ENCODE peak calls at places on chromosomes 3 and 15, in six cellular contexts. Y is HepG2, L is HCT116, U is SK-N-SH, H is H1, R is K562. O is an unnamed sample.

GRCh38 chr15:42693942-42694341 is 43.0 kb downstream of the CDAN1 start:
- DNase-seq in Y (no peak), L (no peak), U (no peak), H (no peak), R (no peak), O (no peak)

GRCh38 chr3:100260081-100260684 is 609 bp upstream of the TBC1D23 start:
- DNase-seq in Y (peak; percentile 35), L (no peak), U (no peak), H (no peak), R (peak; percentile 61), O (no peak)

GRCh38 chr3:107710851-107711250 is 188.1 kb downstream of the BBX start:
- DNase-seq in Y (no peak), L (peak; percentile 15), U (no peak), H (no peak), R (peak; percentile 11), O (no peak)

GRCh38 chr15:62390793-62391543 is 225.9 kb upstream of the C2CD4B start:
- DNase-seq in Y (peak; percentile 32), L (no peak), U (peak; percentile 76), H (peak; percentile 79), R (peak; percentile 34), O (peak; percentile 26)

GRCh38 chr3:30135190-30135589 is 471.2 kb upstream of the TGFBR2 start:
- DNase-seq in Y (no peak), L (no peak), U (no peak), H (no peak), R (no peak), O (no peak)

GRCh38 chr15:90582553-90582952 is 52.8 kb downstream of the CRTC3 start:
- DNase-seq in Y (no peak), L (no peak), U (no peak), H (no peak), R (no peak), O (no peak)

GRCh38 chr3:127707777-127708438 is 35.2 kb downstream of the ABTB1 start:
- DNase-seq in Y (no peak), L (no peak), U (no peak), H (no peak), R (no peak), O (no peak)

GRCh38 chr3:186644683-186645082 is 4.5 kb downstream of the FETUB start:
- DNase-seq in Y (no peak), L (no peak), U (no peak), H (peak; percentile 33), R (no peak), O (peak; percentile 95)

GRCh38 chr3:73784647-73785420 is 160.1 kb upstream of the PDZRN3 start:
- DNase-seq in Y (no peak), L (no peak), U (peak; percentile 41), H (no peak), R (no peak), O (no peak)

GRCh38 chr3:23459915-23460546 is 256.9 kb downstream of the UBE2E2 start:
- DNase-seq in Y (no peak), L (no peak), U (no peak), H (no peak), R (no peak), O (no peak)

GRCh38 chr15:93520206-93520605 is 431.2 kb upstream of the RGMA start:
- DNase-seq in Y (no peak), L (no peak), U (no peak), H (no peak), R (no peak), O (no peak)

GRCh38 chr3:103624289-103624688 is 1189.5 kb downstream of the ZPLD1 start:
- DNase-seq in Y (no peak), L (no peak), U (no peak), H (no peak), R (no peak), O (no peak)

GRCh38 chr3:17823816-17824215 is 81.4 kb upstream of the TBC1D5 start:
- DNase-seq in Y (no peak), L (no peak), U (no peak), H (no peak), R (no peak), O (no peak)

GRCh38 chr3:78035020-78035660 is 995.2 kb downstream of the ROBO2 start:
- DNase-seq in Y (no peak), L (no peak), U (no peak), H (no peak), R (no peak), O (no peak)

GRCh38 chr15:94312946-94313345 is 81.6 kb downstream of the MCTP2 start:
- DNase-seq in Y (no peak), L (no peak), U (no peak), H (no peak), R (no peak), O (no peak)

GRCh38 chr3:171788546-171789351 is 21.5 kb downstream of the PLD1 start:
- DNase-seq in Y (peak; percentile 63), L (no peak), U (no peak), H (no peak), R (no peak), O (no peak)

GRCh38 chr3:113660901-113661300 is 35.5 kb downstream of the USF3 start:
- DNase-seq in Y (no peak), L (no peak), U (no peak), H (no peak), R (no peak), O (no peak)

GRCh38 chr15:77002954-77003912 is 8.3 kb downstream of the PSTPIP1 start:
- DNase-seq in Y (no peak), L (no peak), U (no peak), H (no peak), R (no peak), O (no peak)

GRCh38 chr3:187456268-187456667 is 88.1 kb downstream of the RTP4 start:
- DNase-seq in Y (no peak), L (no peak), U (no peak), H (no peak), R (no peak), O (peak; percentile 10)

GRCh38 chr15:68546318-68546717 is 32.5 kb upstream of the CORO2B start:
- DNase-seq in Y (no peak), L (no peak), U (no peak), H (no peak), R (no peak), O (no peak)

DNA sequence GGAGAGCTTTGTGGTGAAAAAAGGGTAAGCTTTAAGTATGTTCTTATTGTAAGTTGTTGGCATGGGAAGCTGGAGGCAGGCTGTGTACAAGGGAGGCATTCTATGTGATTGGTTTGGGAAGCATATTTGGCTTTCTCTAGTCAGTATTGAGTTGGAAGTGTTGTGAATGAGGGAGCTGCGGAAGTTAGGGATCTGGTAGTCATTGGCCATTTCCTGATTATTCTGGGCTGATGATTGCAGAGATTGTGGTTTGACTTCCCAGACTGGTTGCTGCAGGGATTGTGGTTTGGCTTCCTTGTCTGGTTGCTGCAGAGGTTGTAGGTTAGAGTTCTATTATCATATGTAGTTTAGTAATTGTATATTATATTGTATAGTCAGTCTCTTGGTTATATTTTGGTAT is 21.0 kb downstream of the STXBP5L start:
- DNase-seq in Y (no peak), L (no peak), U (peak; percentile 4), H (no peak), R (no peak), O (peak; percentile 3)
- TF ChIP-seq JUND in Y (no peak), L (no peak), U (no peak), H (no peak), R (no peak), O (no peak)

GRCh38 chr3:43753743-43754142 is 63.0 kb downstream of the ABHD5 start:
- DNase-seq in Y (no peak), L (no peak), U (no peak), H (no peak), R (no peak), O (no peak)
- TF ChIP-seq JUND in Y (no peak), L (peak; percentile 43), U (peak; percentile 90), H (no peak), R (no peak), O (no peak)

GRCh38 chr3:80355144-80355543 is 587.3 kb upstream of the ROBO1 start:
- DNase-seq in Y (no peak), L (no peak), U (no peak), H (no peak), R (no peak), O (no peak)
- TF ChIP-seq JUND in Y (no peak), L (no peak), U (no peak), H (no peak), R (no peak), O (no peak)

GRCh38 chr3:136664771-136665170 is 87.4 kb downstream of the STAG1 start:
- DNase-seq in Y (no peak), L (no peak), U (no peak), H (no peak), R (no peak), O (no peak)

GRCh38 chr3:136653628-136654027 is 98.5 kb downstream of the STAG1 start:
- DNase-seq in Y (no peak), L (no peak), U (no peak), H (no peak), R (no peak), O (no peak)

GRCh38 chr3:136657526-136657925 is 94.7 kb downstream of the STAG1 start:
- DNase-seq in Y (no peak), L (no peak), U (no peak), H (no peak), R (no peak), O (no peak)

GRCh38 chr3:136659253-136659652 is 92.9 kb downstream of the STAG1 start:
- DNase-seq in Y (no peak), L (no peak), U (peak; percentile 19), H (no peak), R (no peak), O (no peak)
- TF ChIP-seq JUND in Y (no peak), L (no peak), U (no peak), H (no peak), R (no peak), O (no peak)

DNA sequence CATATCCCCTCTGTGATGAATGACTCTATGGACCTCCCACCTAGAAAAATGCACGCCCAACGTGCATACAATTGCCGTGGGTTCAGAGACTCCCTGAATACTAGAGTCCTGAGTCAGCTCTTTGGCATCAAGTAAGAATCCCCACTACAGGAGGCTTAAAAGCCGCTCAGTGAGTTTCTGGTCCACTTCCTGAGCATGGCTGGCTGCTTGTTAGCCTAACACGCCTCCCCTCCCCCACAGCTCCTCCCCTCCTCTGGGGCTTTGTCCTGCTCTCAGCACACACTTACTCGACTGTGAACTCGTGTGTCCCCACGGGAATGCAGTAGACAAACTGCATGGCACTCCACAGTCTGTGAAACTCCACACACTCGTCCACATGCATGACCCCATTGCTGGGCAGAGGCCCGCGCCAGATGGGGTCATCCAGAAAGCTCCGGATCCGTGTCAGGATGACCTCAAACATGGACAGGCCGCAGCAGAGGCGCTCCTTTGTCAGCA is 34.8 kb downstream of the NIPA2 start:
- DNase-seq in Y (no peak), L (no peak), U (no peak), H (no peak), R (no peak), O (no peak)
- TF ChIP-seq JUND in Y (no peak), L (no peak), U (no peak), H (no peak), R (no peak), O (no peak)

GRCh38 chr3:12994607-12995388 is 78.4 kb downstream of the IQSEC1 start:
- DNase-seq in Y (peak; percentile 70), L (peak; percentile 48), U (peak; percentile 97), H (peak; percentile 97), R (peak; percentile 97), O (peak; percentile 97)
- TF ChIP-seq JUND in Y (no peak), L (no peak), U (no peak), H (peak; percentile 42), R (peak; percentile 83), O (no peak)

DNA sequence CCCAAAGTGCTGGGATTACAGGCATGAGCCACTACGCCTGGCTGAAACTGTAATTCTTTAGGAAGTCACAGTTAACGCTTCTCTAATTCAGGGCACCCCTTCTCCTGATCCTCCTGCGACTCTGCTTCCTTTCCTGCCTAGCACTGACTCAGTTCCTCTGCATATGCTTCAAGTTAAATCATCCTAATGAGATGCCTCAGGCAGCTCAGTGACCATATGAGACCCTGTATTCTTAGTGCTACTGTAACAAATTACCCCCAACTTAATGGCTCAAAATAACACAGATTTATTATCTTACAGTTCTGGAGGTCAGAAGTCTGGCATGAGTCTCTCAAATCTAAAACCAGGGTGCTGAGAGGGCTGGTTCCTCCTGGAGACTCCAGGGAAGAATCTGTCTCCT is 271.8 kb upstream of the LYSMD4 start:
- DNase-seq in Y (no peak), L (no peak), U (peak; percentile 63), H (no peak), R (no peak), O (no peak)
- TF ChIP-seq JUND in Y (no peak), L (no peak), U (no peak), H (no peak), R (no peak), O (no peak)

O was measured in T47D.